ENCODE peak calls at places on chromosomes 13 and 19, in four cellular contexts. One of them, this sample, is unnamed.

GRCh38 chr13:25177012-25177411 is 4.9 kb upstream of the AMER2 start:
- DNase-seq in GM12878: no peak
- DNase-seq in HepG2: no peak
- DNase-seq in K562: no peak
- DNase-seq in this sample: no peak

GRCh38 chr19:49106648-49107135 is 7.5 kb upstream of the LIN7B start:
- DNase-seq in GM12878: no peak
- DNase-seq in HepG2: peak
- DNase-seq in K562: no peak
- DNase-seq in this sample: peak

GRCh38 chr19:33702606-33703437 is 81.1 kb downstream of the CHST8 start:
- DNase-seq in HepG2: no peak
- DNase-seq in K562: no peak
- DNase-seq in GM12878: no peak
- DNase-seq in this sample: peak

GRCh38 chr13:74074723-74075122 is 59.5 kb downstream of the KLF12 start:
- DNase-seq in GM12878: no peak
- DNase-seq in HepG2: no peak
- DNase-seq in K562: no peak
- DNase-seq in this sample: no peak

GRCh38 chr13:25213716-25214115 is 41.6 kb upstream of the AMER2 start:
- DNase-seq in K562: no peak
- DNase-seq in HepG2: no peak
- DNase-seq in GM12878: no peak
- DNase-seq in this sample: no peak

GRCh38 chr19:47145639-47146486 is 15.2 kb downstream of the SAE1 start:
- DNase-seq in K562: no peak
- DNase-seq in HepG2: no peak
- DNase-seq in GM12878: no peak
- DNase-seq in this sample: no peak

GRCh38 chr13:111558700-111559088 is 238.3 kb downstream of the TEX29 start:
- DNase-seq in HepG2: no peak
- DNase-seq in GM12878: no peak
- DNase-seq in K562: no peak
- DNase-seq in this sample: no peak

GRCh38 chr19:40423227-40423566 is 2.6 kb downstream of the SERTAD1 start:
- DNase-seq in K562: no peak
- DNase-seq in HepG2: no peak
- DNase-seq in GM12878: no peak
- DNase-seq in this sample: no peak

GRCh38 chr13:39052944-39053343 is 14.7 kb downstream of the NHLRC3 start:
- DNase-seq in GM12878: no peak
- DNase-seq in K562: no peak
- DNase-seq in HepG2: no peak
- DNase-seq in this sample: no peak

GRCh38 chr19:17470204-17470841 is at the start of gene SLC27A1:
- DNase-seq in K562: peak
- DNase-seq in HepG2: peak
- DNase-seq in GM12878: peak
- DNase-seq in this sample: peak

GRCh38 chr19:54325194-54325621 is 12.2 kb upstream of the LILRA5 start:
- DNase-seq in HepG2: peak
- DNase-seq in GM12878: no peak
- DNase-seq in K562: peak
- DNase-seq in this sample: peak

GRCh38 chr13:42354246-42355117 is 82.5 kb downstream of the AKAP11 start:
- DNase-seq in K562: no peak
- DNase-seq in HepG2: no peak
- DNase-seq in GM12878: peak
- DNase-seq in this sample: no peak

GRCh38 chr19:35000647-35001501 is 751 bp downstream of the GRAMD1A start:
- DNase-seq in GM12878: no peak
- DNase-seq in HepG2: peak
- DNase-seq in K562: peak
- DNase-seq in this sample: peak

GRCh38 chr13:40458283-40459031 is 208.0 kb downstream of the FOXO1 start:
- DNase-seq in GM12878: no peak
- DNase-seq in K562: no peak
- DNase-seq in HepG2: no peak
- DNase-seq in this sample: no peak

GRCh38 chr19:36963262-36963661 is 47.1 kb downstream of the ZNF568 start:
- DNase-seq in HepG2: no peak
- DNase-seq in K562: no peak
- DNase-seq in GM12878: no peak
- DNase-seq in this sample: peak

GRCh38 chr19:49809155-49809986 is 3.7 kb downstream of the FUZ start:
- DNase-seq in GM12878: no peak
- DNase-seq in K562: no peak
- DNase-seq in HepG2: peak
- DNase-seq in this sample: peak

GRCh38 chr19:30419581-30420180 is 47.5 kb downstream of the ZNF536 start:
- DNase-seq in HepG2: no peak
- DNase-seq in GM12878: no peak
- DNase-seq in K562: no peak
- DNase-seq in this sample: peak

GRCh38 chr13:79282976-79283375 is 123.1 kb downstream of the RBM26 start:
- DNase-seq in HepG2: peak
- DNase-seq in GM12878: no peak
- DNase-seq in K562: no peak
- DNase-seq in this sample: no peak

GRCh38 chr13:100674363-100674847 is at the start of gene TMTC4:
- DNase-seq in HepG2: peak
- DNase-seq in GM12878: no peak
- DNase-seq in K562: peak
- DNase-seq in this sample: peak

GRCh38 chr19:55581145-55581827 is 638 bp upstream of the ZNF579 start:
- DNase-seq in K562: peak
- DNase-seq in GM12878: no peak
- DNase-seq in HepG2: peak
- DNase-seq in this sample: no peak
- TF ChIP-seq NFIC in K562: no peak
- TF ChIP-seq NFIC in GM12878: no peak
- TF ChIP-seq NFIC in HepG2: no peak
- TF ChIP-seq NFIC in this sample: no peak

GRCh38 chr19:1168877-1169791 is 4.9 kb downstream of the SBNO2 start:
- DNase-seq in K562: no peak
- DNase-seq in GM12878: no peak
- DNase-seq in HepG2: peak
- DNase-seq in this sample: no peak
- TF ChIP-seq MAX in K562: no peak
- TF ChIP-seq MAX in GM12878: no peak
- TF ChIP-seq MAX in HepG2: peak
- TF ChIP-seq MAX in this sample: peak

DNA sequence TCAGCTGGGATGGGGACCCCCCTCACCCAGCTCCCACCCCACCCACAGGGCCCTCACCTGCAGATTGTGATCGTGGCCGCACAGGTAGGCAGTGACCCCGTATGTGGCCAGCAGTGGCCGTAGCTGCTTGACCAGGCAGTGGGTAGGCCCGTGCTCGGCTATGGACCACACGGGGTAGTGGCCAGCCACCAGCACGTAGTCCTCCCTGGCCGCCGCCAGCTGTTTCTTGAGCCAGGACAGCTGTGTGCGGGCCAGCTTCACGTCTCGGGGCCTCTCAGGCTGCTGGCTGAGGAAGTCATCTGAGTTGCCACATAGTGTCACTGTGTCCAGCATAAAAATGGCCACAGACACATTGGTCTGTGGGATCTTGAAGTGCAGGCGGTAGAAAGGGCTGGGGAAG is 1.3 kb downstream of the ACP5 start:
- DNase-seq in GM12878: no peak
- DNase-seq in K562: no peak
- DNase-seq in HepG2: no peak
- DNase-seq in this sample: no peak
- TF ChIP-seq NFIC in GM12878: no peak
- TF ChIP-seq NFIC in K562: no peak
- TF ChIP-seq NFIC in HepG2: no peak
- TF ChIP-seq NFIC in this sample: no peak

GRCh38 chr13:43986395-43986794 is 106.7 kb downstream of the LACC1 start:
- DNase-seq in GM12878: no peak
- DNase-seq in K562: no peak
- DNase-seq in HepG2: no peak
- DNase-seq in this sample: no peak

GRCh38 chr13:43983373-43983772 is 103.7 kb downstream of the LACC1 start:
- DNase-seq in GM12878: no peak
- DNase-seq in HepG2: no peak
- DNase-seq in K562: no peak
- DNase-seq in this sample: no peak

GRCh38 chr13:43984292-43984691 is 104.6 kb downstream of the LACC1 start:
- DNase-seq in GM12878: no peak
- DNase-seq in K562: no peak
- DNase-seq in HepG2: no peak
- DNase-seq in this sample: no peak

GRCh38 chr13:43988302-43988701 is 108.6 kb downstream of the LACC1 start:
- DNase-seq in HepG2: no peak
- DNase-seq in GM12878: no peak
- DNase-seq in K562: no peak
- DNase-seq in this sample: no peak

DNA sequence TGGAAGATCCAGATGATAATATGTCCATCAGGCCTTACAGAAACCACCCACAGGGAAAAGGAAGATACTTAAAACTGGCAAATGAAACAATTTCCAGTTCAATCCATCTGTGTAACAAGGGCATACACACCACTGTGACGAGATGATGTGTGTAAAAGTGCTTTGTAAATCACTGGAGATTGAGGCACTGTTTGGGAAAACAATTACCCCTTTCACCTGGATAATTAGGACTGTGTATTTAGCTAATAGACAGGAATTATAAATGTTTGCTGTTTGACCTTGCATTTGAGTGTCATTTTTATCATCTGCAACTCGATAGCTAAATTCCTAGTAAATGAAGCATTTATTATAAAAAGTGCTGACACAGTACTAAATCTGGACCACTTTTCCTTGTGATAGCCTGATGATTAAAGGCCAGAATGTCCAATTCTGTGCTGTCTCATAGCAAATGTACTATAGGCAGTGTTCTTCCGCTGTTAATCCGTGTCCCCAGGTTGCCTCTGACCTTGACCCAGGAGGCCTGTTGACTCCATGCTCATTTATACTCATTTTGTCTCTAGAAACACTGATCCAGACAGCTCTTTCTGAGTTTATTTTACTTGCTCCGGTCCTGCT is 105.8 kb downstream of the LACC1 start:
- DNase-seq in K562: no peak
- DNase-seq in GM12878: no peak
- DNase-seq in HepG2: no peak
- DNase-seq in this sample: no peak
- TF ChIP-seq MAX in K562: no peak
- TF ChIP-seq MAX in GM12878: no peak
- TF ChIP-seq MAX in HepG2: no peak
- TF ChIP-seq MAX in this sample: no peak

GRCh38 chr13:62767473-62767872 is 1351.8 kb upstream of the PCDH20 start:
- DNase-seq in K562: no peak
- DNase-seq in HepG2: no peak
- DNase-seq in GM12878: no peak
- DNase-seq in this sample: no peak
- TF ChIP-seq NFIC in K562: no peak
- TF ChIP-seq NFIC in HepG2: no peak
- TF ChIP-seq NFIC in GM12878: no peak
- TF ChIP-seq NFIC in this sample: no peak

DNA sequence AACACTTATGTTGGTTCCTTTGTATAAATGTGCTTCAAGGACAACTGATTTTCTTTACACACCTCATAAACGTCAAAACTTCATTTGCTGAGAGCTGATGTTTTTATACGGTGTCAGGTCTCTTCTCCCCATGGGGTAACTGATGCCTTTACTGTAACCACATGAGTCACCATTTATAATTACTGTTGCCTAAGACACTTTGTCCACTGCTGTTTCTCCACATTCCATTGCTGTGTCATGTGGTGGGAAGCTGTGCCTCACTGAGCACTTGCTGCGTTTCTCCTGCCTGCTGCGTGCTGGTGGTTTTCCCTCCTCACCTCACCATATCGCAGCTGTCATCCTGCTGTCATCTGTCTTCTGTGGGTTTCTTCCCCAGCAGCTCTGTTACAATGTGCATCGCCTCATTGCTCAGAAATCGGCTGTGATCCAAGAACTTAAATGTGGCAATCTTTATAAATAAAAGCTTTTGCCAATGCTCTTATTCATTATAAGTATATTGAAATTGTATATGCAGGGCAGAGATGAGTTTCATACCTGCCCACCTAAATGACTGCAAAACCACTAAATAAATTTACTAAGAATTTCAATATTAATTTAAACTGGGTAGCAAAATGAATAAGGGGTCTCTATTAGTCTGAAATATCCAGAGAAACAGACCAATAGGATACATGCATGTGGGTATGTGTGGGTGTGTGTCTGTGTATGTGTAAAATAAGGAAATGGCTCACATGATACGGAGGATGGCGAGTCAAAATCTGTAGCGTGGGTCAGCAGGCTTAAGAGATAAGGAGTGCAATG is 547.0 kb upstream of the SLITRK5 start:
- DNase-seq in HepG2: peak
- DNase-seq in K562: peak
- DNase-seq in GM12878: no peak
- DNase-seq in this sample: no peak
- TF ChIP-seq MAX in HepG2: no peak
- TF ChIP-seq MAX in K562: peak
- TF ChIP-seq MAX in GM12878: no peak
- TF ChIP-seq MAX in this sample: no peak

DNA sequence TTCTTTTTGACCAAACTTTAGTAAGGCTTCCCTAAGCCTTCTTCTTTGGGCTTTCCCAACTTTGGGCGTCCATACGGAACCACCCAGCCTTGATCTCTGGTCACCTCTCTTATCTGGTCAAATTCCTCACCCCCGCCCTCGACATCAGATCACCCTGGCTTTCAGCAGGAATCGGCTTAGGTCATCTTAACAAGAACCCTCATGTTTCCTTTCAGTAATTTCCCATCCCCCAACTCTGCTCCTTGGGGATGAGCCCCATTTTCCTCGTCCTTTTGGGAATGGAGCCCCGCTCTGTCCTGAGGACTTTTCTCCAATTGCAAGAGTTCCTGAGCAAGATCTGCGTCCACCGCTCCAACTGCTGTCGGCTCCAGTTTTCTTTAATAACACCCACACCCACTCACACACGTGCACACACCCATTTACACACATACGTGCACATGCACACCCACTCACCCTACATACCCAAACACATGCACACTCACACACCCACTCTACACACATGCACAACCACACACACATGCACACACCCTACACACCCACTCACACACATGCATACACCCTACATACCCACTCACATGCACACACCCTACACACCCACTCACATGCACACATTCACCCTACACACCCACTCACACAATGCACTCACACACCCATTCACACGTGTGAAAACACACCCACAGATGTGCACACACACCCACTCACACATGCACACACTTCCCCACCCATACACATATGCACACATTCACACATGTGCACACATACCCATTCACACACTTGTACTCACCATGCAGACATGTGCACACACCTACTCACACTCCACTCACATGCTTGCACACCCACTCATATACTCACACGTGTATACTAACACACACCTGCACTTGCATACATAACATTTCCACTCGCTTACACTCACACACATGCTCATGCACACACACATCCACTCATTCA is 87.0 kb upstream of the TM9SF2 start:
- DNase-seq in HepG2: no peak
- DNase-seq in GM12878: no peak
- DNase-seq in K562: no peak
- DNase-seq in this sample: no peak
- TF ChIP-seq NFIC in HepG2: no peak
- TF ChIP-seq NFIC in GM12878: no peak
- TF ChIP-seq NFIC in K562: no peak
- TF ChIP-seq NFIC in this sample: no peak